ENCODE peak calls at places on chromosomes 7 and 10, in five cellular contexts. U is H1, L is mesenchymal stem cell, Y is neuronal stem cell, K is H9. I is an unnamed sample.

GRCh38 chr7:105493928-105494325 is 28.1 kb downstream of the PUS7 start:
- DNase-seq in L (peak), Y (no peak), U (no peak), K (no peak), I (no peak)

GRCh38 chr10:62638062-62638477 is 166.4 kb upstream of the ADO start:
- DNase-seq in K (no peak), Y (no peak), U (no peak), L (peak), I (no peak)

GRCh38 chr7:36202347-36202896 is 49.4 kb downstream of the EEPD1 start:
- DNase-seq in L (no peak), U (no peak), K (no peak), Y (no peak), I (no peak)

GRCh38 chr7:27482219-27482618 is 180.5 kb downstream of the HIBADH start:
- DNase-seq in L (no peak), Y (no peak), U (no peak), K (no peak), I (no peak)

GRCh38 chr7:44956157-44956766 is 22.6 kb downstream of the MYO1G start:
- DNase-seq in Y (no peak), K (no peak), U (no peak), L (no peak), I (no peak)

GRCh38 chr10:71534552-71535158 is 137.9 kb downstream of the CDH23 start:
- DNase-seq in K (no peak), L (no peak), U (no peak), Y (no peak), I (no peak)

GRCh38 chr10:70331486-70332268 is 47.9 kb upstream of the NPFFR1 start:
- DNase-seq in K (no peak), U (no peak), Y (no peak), L (peak), I (no peak)

GRCh38 chr10:3090914-3091313 is 23.6 kb downstream of the PFKP start:
- DNase-seq in L (no peak), K (no peak), Y (no peak), U (no peak), I (peak)

GRCh38 chr10:42980553-42981357 is 96.1 kb upstream of the RET start:
- DNase-seq in Y (no peak), U (no peak), L (no peak), K (peak), I (no peak)

GRCh38 chr10:110516815-110517492 is 19.2 kb downstream of the DUSP5 start:
- DNase-seq in L (no peak), U (no peak), Y (no peak), K (no peak), I (no peak)

GRCh38 chr7:41832936-41833335 is 130.0 kb upstream of the INHBA start:
- DNase-seq in Y (no peak), K (peak), U (no peak), L (peak), I (no peak)

GRCh38 chr10:91077549-91078017 is 142.9 kb upstream of the PCGF5 start:
- DNase-seq in U (no peak), K (no peak), Y (no peak), L (no peak), I (peak)

GRCh38 chr7:155913311-155913710 is 101.0 kb upstream of the SHH start:
- DNase-seq in Y (no peak), U (no peak), L (no peak), K (no peak), I (no peak)

GRCh38 chr10:90193240-90193985 is 492.0 kb downstream of the KIF20B start:
- DNase-seq in K (no peak), U (no peak), L (peak), Y (no peak), I (peak)

GRCh38 chr10:19245889-19246841 is 197.6 kb downstream of the MALRD1 start:
- DNase-seq in L (no peak), U (no peak), Y (no peak), K (no peak), I (no peak)

GRCh38 chr7:100763556-100764140 is 30.3 kb downstream of the ZAN start:
- DNase-seq in Y (no peak), K (no peak), U (no peak), L (no peak), I (peak)

GRCh38 chr10:45457487-45457886 is 83.5 kb downstream of the ALOX5 start:
- DNase-seq in Y (no peak), U (no peak), L (no peak), K (no peak), I (no peak)

GRCh38 chr7:44104880-44105771 is 981 bp downstream of the AEBP1 start:
- DNase-seq in L (peak), Y (peak), K (no peak), U (no peak), I (no peak)

GRCh38 chr10:79250259-79250658 is 97.0 kb upstream of the PPIF start:
- DNase-seq in Y (no peak), U (no peak), L (no peak), K (no peak), I (no peak)

DNA sequence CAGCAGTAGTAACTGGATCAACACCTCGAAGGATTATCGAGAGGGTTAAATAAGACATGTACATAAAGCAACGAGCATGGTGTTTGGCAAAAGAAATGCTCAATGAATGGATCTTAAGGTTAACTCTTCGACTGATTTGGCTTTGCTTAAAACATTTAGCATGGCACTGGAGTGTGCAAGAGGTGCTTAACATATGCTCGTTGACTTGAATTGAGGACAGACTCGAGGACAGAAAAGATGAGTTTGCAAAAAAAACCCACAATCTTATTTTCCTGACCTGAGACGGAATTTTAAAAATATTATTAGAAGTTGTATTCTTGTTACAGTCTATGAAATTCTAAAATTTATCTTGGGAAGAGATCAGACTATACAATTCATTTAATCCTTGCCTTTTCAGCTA is 49.4 kb upstream of the ST8SIA6 start:
- DNase-seq in U (no peak), L (no peak), K (no peak), Y (no peak), I (no peak)
- H2BK12ac ChIP-seq in U (no peak), L (no peak), K (no peak), Y (no peak), I (no peak)

GRCh38 chr10:84306751-84307384 is 21.5 kb upstream of the CCSER2 start:
- DNase-seq in K (no peak), Y (no peak), L (no peak), U (no peak), I (no peak)
- H2BK12ac ChIP-seq in K (no peak), Y (no peak), L (no peak), U (no peak), I (no peak)

GRCh38 chr7:5226921-5227785 is 37.1 kb downstream of the WIPI2 start:
- DNase-seq in Y (no peak), U (no peak), L (no peak), K (no peak), I (no peak)

GRCh38 chr7:5218564-5219360 is 28.7 kb downstream of the WIPI2 start:
- DNase-seq in Y (no peak), U (no peak), L (no peak), K (no peak), I (no peak)

GRCh38 chr7:5225616-5226290 is 35.7 kb downstream of the WIPI2 start:
- DNase-seq in Y (no peak), L (no peak), K (no peak), U (no peak), I (no peak)

GRCh38 chr7:5223646-5224340 is 33.8 kb downstream of the WIPI2 start:
- DNase-seq in K (no peak), U (no peak), L (no peak), Y (no peak), I (no peak)

DNA sequence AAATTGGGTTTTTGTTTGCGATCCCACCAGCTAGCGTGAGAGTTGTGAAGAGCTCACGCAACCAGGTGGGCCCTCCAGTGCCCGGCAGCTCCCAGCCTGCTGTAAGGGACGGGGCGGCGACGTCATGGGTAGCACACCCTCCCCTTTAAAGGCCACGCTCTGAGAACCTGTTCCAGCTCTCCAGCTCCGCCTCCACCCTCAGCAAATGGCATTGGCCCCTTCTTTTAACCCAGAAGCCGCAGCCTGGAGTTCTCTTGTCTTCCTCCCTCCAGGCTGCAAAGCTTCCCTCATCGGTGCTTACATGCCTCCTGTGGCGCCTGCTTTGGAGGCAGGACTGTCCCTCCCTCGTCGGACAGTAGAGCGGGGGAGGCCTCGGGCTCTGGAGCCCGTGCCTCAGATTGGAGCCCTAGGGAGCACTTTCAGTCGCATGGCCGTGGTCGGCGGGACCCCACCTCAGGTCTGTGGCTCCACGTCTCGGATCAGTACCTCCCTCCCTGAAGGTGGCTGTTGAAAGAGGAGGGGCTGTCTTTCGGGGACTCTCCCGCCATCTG is 32.9 kb downstream of the WIPI2 start:
- DNase-seq in K (no peak), Y (no peak), L (no peak), U (no peak), I (peak)
- H2BK12ac ChIP-seq in K (no peak), Y (no peak), L (no peak), U (no peak), I (no peak)

GRCh38 chr7:132158166-132158565 is 418.1 kb downstream of the PLXNA4 start:
- DNase-seq in L (no peak), U (no peak), Y (no peak), K (no peak), I (no peak)
- H2BK12ac ChIP-seq in L (no peak), U (no peak), Y (no peak), K (no peak), I (no peak)

GRCh38 chr10:23038172-23038571 is 57.2 kb upstream of the MSRB2 start:
- DNase-seq in L (no peak), K (no peak), U (no peak), Y (no peak), I (no peak)
- H2BK12ac ChIP-seq in L (no peak), K (no peak), U (no peak), Y (no peak), I (no peak)

DNA sequence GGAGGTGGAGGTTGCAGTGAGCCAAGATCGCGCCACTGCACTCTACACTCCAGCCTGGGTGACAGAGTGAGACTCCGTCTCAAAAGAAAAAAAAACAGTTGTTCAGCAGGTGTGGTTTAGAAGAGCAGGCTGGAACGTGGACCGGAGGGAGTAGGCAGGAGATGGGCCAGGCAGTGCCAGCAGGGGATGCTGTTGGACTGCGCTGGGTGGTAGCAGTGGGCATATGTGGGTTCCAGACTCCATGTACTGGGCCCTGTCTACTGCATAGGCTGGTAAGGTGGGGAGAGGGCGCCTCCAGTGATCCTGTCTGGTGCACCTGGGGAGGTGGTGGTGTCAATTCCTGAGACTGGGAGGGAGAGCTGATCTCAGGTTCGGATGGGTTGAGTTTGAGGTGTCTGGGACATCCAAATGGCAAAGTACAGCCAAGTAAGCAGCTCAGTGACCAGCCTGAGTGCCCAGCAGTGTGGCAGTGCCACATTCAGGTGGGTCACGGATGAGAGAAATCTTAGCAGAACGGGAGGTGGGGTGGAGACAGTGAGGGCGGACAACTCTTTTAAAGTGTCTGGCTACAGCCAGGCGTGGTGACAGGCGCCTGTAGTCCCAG is 25.9 kb downstream of the SFXN4 start:
- DNase-seq in L (peak), U (peak), Y (peak), K (peak), I (peak)
- H2BK12ac ChIP-seq in L (no peak), U (no peak), Y (no peak), K (no peak), I (no peak)